ENCODE peak calls at places on chromosomes 7 and 10, in eight cellular contexts. X, W, D, P, Y, Q, L and G are unnamed samples.
A peak's percentile ranks its signal among the peaks of the same experiment; 100 is the strongest.

GRCh38 chr10:43691503-43691902 is 42.8 kb upstream of the ZNF32 start:
- DNase-seq in X (peak; percentile 35), W (no peak), D (no peak), P (no peak), Y (no peak), Q (no peak), L (peak; percentile 23), G (no peak)

GRCh38 chr10:112296908-112297331 is 13.7 kb downstream of the TECTB start:
- DNase-seq in X (no peak), W (no peak), D (no peak), P (no peak), Y (no peak), Q (no peak), L (no peak), G (no peak)

GRCh38 chr10:1625079-1625478 is 112.2 kb downstream of the ADARB2 start:
- DNase-seq in X (no peak), W (no peak), D (no peak), P (no peak), Y (no peak), Q (no peak), L (no peak), G (no peak)

GRCh38 chr7:141562036-141562435 is 10.8 kb downstream of the AGK start:
- DNase-seq in X (no peak), W (no peak), D (no peak), P (no peak), Y (no peak), Q (no peak), L (no peak), G (no peak)

GRCh38 chr7:127754457-127754856 is 102.5 kb downstream of the SND1 start:
- DNase-seq in X (no peak), W (no peak), D (no peak), P (no peak), Y (no peak), Q (no peak), L (no peak), G (no peak)

GRCh38 chr7:116236020-116236630 is 25.8 kb downstream of the TES start:
- DNase-seq in X (peak; percentile 59), W (peak; percentile 60), D (no peak), P (peak; percentile 56), Y (peak; percentile 41), Q (peak; percentile 74), L (peak; percentile 65), G (peak; percentile 61)

GRCh38 chr7:43328785-43329380 is 216.4 kb downstream of the HECW1 start:
- DNase-seq in X (no peak), W (no peak), D (no peak), P (peak; percentile 55), Y (no peak), Q (no peak), L (no peak), G (no peak)

GRCh38 chr10:113035724-113036312 is 85.8 kb downstream of the TCF7L2 start:
- DNase-seq in X (no peak), W (peak; percentile 64), D (no peak), P (no peak), Y (no peak), Q (peak; percentile 59), L (no peak), G (no peak)

GRCh38 chr10:60425392-60426110 is 35.9 kb upstream of the ANK3 start:
- DNase-seq in X (no peak), W (peak; percentile 74), D (no peak), P (no peak), Y (no peak), Q (peak; percentile 95), L (peak; percentile 67), G (no peak)

GRCh38 chr7:28411876-28412662 is at the start of gene CREB5:
- DNase-seq in X (no peak), W (peak; percentile 45), D (no peak), P (no peak), Y (peak; percentile 14), Q (no peak), L (peak; percentile 42), G (peak; percentile 11)

GRCh38 chr10:119365773-119366640 is 158.6 kb downstream of the GRK5 start:
- DNase-seq in X (no peak), W (no peak), D (no peak), P (no peak), Y (no peak), Q (no peak), L (peak; percentile 15), G (no peak)
- TF ChIP-seq POLR2A in X (no peak), W (no peak), D (no peak), P (no peak), Y (no peak), Q (no peak), L (no peak), G (no peak)

DNA sequence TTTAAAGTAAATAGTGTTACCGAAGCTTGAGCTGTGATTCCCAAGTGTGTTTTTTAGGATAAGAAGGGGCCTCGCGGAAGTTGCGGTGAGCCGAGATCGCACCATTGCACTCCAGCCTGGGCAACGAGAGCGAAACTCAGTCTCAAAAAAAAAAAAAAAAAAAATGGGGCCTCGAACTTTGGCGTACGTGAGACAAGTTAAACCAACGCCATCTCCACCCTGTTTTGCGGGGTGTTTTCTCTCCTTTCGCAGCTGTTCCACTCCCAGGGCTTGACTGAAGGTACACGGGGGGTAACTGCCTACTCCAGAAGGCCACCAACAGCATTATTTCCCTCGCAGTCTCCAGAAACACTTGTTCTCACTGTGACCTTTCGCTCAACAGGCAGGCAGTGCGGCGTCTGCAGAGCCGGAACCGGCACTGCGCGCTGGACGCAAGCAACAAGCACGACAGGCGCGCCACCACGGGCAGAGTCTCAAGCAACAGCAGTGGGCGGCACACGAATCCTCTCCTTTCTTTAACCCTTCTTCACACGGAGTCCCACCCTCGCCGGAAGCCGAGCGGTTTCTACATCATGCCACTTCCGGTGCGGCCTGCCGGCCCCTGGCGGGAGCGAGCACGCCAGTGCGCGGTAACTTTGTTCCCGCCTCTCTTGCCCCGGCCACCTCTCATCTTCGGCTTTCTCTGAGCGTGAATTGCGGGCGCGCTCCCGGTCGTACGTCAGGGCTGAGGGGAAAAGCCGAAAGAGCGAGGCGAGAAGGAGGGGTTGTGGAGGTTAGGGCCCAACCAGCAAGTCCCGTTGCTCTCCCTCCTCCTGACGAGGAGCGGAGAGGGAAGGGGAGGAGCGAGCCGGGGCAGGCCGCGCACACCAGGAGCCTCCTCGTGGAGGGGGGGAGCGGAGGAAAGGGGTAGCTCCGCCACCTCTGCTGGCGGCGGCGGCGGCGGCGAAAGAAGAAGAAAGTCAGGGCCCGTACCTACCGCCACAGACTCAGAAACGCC is 826 bp upstream of the CDK13 start:
- DNase-seq in X (peak; percentile 100), W (peak; percentile 99), D (peak; percentile 94), P (peak; percentile 97), Y (peak; percentile 99), Q (peak; percentile 100), L (peak; percentile 100), G (peak; percentile 99)
- TF ChIP-seq POLR2A in X (peak; percentile 99), W (peak; percentile 96), D (peak; percentile 92), P (peak; percentile 98), Y (peak; percentile 72), Q (peak; percentile 95), L (peak; percentile 90), G (peak; percentile 98)

DNA sequence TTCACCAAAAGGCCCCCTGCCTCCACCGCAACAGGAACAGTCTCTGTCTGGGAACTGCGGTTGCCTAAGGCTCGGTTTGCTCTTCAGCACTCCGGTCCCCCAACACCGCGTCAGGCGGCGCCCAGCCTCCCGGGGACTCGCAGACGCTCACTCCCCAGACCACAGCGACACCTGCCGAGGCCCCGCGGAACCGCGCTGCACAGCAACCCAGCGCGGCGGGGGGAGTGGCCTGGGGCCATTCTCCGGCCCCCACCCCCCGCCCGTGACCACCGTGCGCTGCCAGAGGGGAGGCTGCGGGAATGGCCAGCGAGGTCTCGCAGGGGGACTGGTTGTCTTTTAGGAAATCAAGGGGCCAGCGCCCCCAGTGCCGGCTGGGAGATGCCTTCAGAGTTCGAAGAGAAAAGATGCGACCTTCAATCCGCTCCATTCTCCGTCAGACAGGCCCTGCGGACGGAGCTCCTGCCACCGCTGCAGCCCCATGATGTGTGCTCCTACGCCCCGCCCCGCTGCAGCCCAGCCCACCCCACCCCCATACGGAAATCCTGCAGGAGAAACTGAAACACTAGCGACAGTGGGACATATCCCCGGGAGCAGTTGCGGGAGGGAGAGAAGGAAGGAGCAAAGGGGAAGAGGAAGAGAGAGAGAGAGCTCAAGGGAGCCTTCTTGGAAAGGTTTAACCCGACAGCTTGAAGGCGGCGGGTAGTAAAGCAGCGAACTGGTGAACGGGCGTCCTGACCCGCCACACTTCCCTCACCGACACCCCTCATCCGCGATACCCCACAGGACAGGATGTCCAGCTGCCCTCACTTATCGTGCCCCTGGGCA is 137.4 kb upstream of the CDCA7L start:
- DNase-seq in X (peak; percentile 73), W (peak; percentile 75), D (peak; percentile 23), P (peak; percentile 89), Y (peak; percentile 87), Q (peak; percentile 86), L (peak; percentile 65), G (peak; percentile 71)
- TF ChIP-seq POLR2A in X (no peak), W (no peak), D (no peak), P (peak; percentile 79), Y (no peak), Q (peak; percentile 69), L (no peak), G (no peak)

GRCh38 chr10:128206676-128207075 is 80.5 kb upstream of the MKI67 start:
- DNase-seq in X (no peak), W (no peak), D (no peak), P (no peak), Y (no peak), Q (no peak), L (no peak), G (no peak)

GRCh38 chr10:128211953-128212727 is 85.9 kb upstream of the MKI67 start:
- DNase-seq in X (peak; percentile 81), W (peak; percentile 79), D (no peak), P (peak; percentile 85), Y (peak; percentile 73), Q (peak; percentile 72), L (peak; percentile 41), G (peak; percentile 86)

GRCh38 chr10:128209862-128210214 is 83.6 kb upstream of the MKI67 start:
- DNase-seq in X (peak; percentile 15), W (no peak), D (no peak), P (no peak), Y (no peak), Q (no peak), L (no peak), G (no peak)

GRCh38 chr10:128211064-128211504 is 84.9 kb upstream of the MKI67 start:
- DNase-seq in X (no peak), W (no peak), D (no peak), P (no peak), Y (no peak), Q (no peak), L (no peak), G (no peak)

DNA sequence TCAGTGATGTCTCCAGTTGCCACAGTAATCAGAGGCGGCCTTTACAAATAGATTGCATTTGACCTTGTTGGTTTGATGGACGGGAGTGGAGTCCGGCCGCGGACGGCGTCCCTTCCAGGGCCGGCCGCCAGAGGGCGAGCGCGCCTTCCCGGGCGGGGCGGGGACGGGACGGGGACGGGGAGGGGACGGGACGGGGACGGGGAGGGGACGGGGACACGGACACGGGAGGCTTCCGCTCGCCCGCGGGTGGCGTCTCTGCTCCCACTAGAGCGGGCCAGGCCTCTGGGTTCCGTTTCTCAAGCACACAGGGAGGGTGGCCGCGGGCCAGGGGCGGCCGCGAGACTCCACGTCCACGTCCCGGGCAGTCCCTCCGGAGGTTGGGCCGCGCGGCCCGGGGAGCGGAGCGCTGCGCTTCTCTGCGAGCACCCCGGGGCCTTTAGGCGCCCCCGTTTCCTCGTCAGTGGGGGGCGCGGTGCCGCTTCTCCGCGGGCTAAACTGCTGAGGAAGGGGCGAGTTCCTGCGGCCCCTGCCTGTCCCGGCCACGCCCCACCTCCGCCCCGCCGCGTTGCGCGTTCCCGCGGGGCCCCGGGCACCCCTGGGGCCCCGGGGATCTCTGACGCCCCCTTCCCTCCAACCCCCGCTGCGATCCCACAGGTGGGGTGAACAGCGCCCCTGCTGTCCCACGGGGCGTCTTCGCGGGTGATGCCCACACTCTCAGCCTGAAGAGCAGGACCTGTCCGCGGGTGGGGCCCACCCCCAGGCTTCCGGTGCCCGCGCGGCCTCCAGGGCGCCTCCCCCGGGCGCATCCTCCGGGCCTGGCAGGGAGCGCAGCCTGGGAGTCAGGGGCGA is 84.2 kb upstream of the MKI67 start:
- DNase-seq in X (peak; percentile 51), W (peak; percentile 67), D (no peak), P (peak; percentile 69), Y (peak; percentile 67), Q (peak; percentile 56), L (no peak), G (peak; percentile 40)
- TF ChIP-seq POLR2A in X (no peak), W (peak; percentile 35), D (no peak), P (peak; percentile 43), Y (peak; percentile 31), Q (no peak), L (no peak), G (no peak)